ENCODE peak calls at places on chromosomes 3 and 15, in six cellular contexts. L, G, S, O, U and J are unnamed samples.

GRCh38 chr3:86949850-86950249 is 41.1 kb downstream of the VGLL3 start:
- DNase-seq in L (no peak), G (no peak), S (no peak), U (no peak), O (no peak), J (no peak)

GRCh38 chr3:69388241-69388640 is 2.4 kb upstream of the FRMD4B start:
- DNase-seq in L (no peak), G (no peak), O (peak; percentile 15), S (no peak), U (no peak), J (no peak)

GRCh38 chr3:43071313-43071893 is 34.5 kb downstream of the POMGNT2 start:
- DNase-seq in O (no peak), U (no peak), S (no peak), G (no peak), L (no peak), J (no peak)

GRCh38 chr3:34678580-34678979 is 880.1 kb downstream of the PDCD6IP start:
- DNase-seq in O (no peak), U (no peak), G (no peak), S (no peak), L (no peak), J (no peak)

GRCh38 chr3:189488241-189488767 is 142.9 kb upstream of the TP63 start:
- DNase-seq in G (no peak), U (peak; percentile 93), S (no peak), L (no peak), O (peak; percentile 66), J (no peak)

GRCh38 chr3:188948658-188949400 is 222.9 kb upstream of the TPRG1 start:
- DNase-seq in O (peak; percentile 17), G (no peak), L (no peak), S (peak; percentile 18), U (peak; percentile 96), J (no peak)

GRCh38 chr15:78533331-78533730 is 6.9 kb upstream of the PSMA4 start:
- DNase-seq in S (no peak), L (peak; percentile 3), U (no peak), G (no peak), O (no peak), J (no peak)

GRCh38 chr15:50168778-50169411 is 13.1 kb upstream of the SLC27A2 start:
- DNase-seq in S (no peak), G (no peak), O (no peak), U (no peak), L (no peak), J (no peak)

GRCh38 chr3:187669675-187670504 is at the start of gene SST:
- DNase-seq in L (no peak), G (no peak), U (peak; percentile 42), S (peak; percentile 38), O (peak; percentile 16), J (peak; percentile 53)

GRCh38 chr3:68973635-68974034 is 39.8 kb downstream of the EOGT start:
- DNase-seq in L (no peak), O (no peak), U (no peak), G (no peak), S (no peak), J (no peak)

GRCh38 chr3:182248349-182248880 is 536.7 kb downstream of the SOX2 start:
- DNase-seq in U (peak; percentile 25), O (no peak), S (no peak), L (no peak), G (no peak), J (no peak)

GRCh38 chr3:58531555-58531954 is 5.4 kb downstream of the ACOX2 start:
- DNase-seq in L (no peak), G (no peak), O (no peak), U (no peak), S (no peak), J (no peak)

GRCh38 chr3:18847583-18848197 is 300.6 kb upstream of the KCNH8 start:
- DNase-seq in S (no peak), U (no peak), O (no peak), L (no peak), G (no peak), J (no peak)